ENCODE peak calls at places on chromosomes 7 and 10, in four cellular contexts. A is SK-N-SH, X is K562, L is H1. T is an unnamed sample.

GRCh38 chr7:32222251-32222900 is 152.2 kb upstream of the PDE1C start:
- DNase-seq in X (no peak), A (no peak), L (peak), T (no peak)

GRCh38 chr7:43303740-43304241 is 191.3 kb downstream of the HECW1 start:
- DNase-seq in A (no peak), X (no peak), L (no peak), T (no peak)

GRCh38 chr10:120492366-120492765 is 35.3 kb downstream of the PLPP4 start:
- DNase-seq in A (no peak), X (no peak), L (peak), T (no peak)

GRCh38 chr10:47139121-47139520 is 160.9 kb upstream of the GDF10 start:
- DNase-seq in X (no peak), L (no peak), A (no peak), T (no peak)

GRCh38 chr10:106714734-106715368 is 449.7 kb downstream of the SORCS1 start:
- DNase-seq in X (no peak), L (no peak), A (peak), T (no peak)

GRCh38 chr10:110793128-110793812 is 78.5 kb upstream of the PDCD4 start:
- DNase-seq in L (no peak), A (no peak), X (no peak), T (no peak)

GRCh38 chr10:57696641-57697040 is 571.1 kb downstream of the IPMK start:
- DNase-seq in L (no peak), X (no peak), A (no peak), T (no peak)

GRCh38 chr10:70048309-70048708 is 4.3 kb upstream of the MACROH2A2 start:
- DNase-seq in A (no peak), X (no peak), L (no peak), T (no peak)

GRCh38 chr7:151363182-151363581 is 21.6 kb downstream of the NUB1 start:
- DNase-seq in L (no peak), A (no peak), X (no peak), T (no peak)

GRCh38 chr7:81299272-81299671 is 380.4 kb upstream of the SEMA3C start:
- DNase-seq in X (no peak), L (no peak), A (no peak), T (no peak)

GRCh38 chr7:81256991-81257390 is 338.1 kb upstream of the SEMA3C start:
- DNase-seq in X (no peak), A (no peak), L (no peak), T (peak)

GRCh38 chr7:55871932-55872485 is 9.5 kb upstream of the SEPTIN14 start:
- DNase-seq in L (no peak), X (no peak), A (no peak), T (no peak)

GRCh38 chr10:70571236-70571635 is 31.3 kb downstream of the PRF1 start:
- DNase-seq in L (no peak), X (no peak), A (no peak), T (no peak)

GRCh38 chr10:15262036-15262713 is 93.7 kb upstream of the NMT2 start:
- DNase-seq in L (no peak), X (no peak), A (peak), T (no peak)

GRCh38 chr7:40162516-40162915 is 27.7 kb downstream of the SUGCT start:
- DNase-seq in L (no peak), X (no peak), A (no peak), T (no peak)

GRCh38 chr10:84829121-84829520 is 500.7 kb downstream of the CCSER2 start:
- DNase-seq in X (no peak), A (no peak), L (no peak), T (no peak)

GRCh38 chr7:141071260-141071854 is 2.5 kb upstream of the TMEM178B start:
- DNase-seq in A (peak), X (peak), L (peak), T (peak)

GRCh38 chr10:124093076-124093773 is at the start of gene CHST15:
- DNase-seq in A (peak), X (no peak), L (peak), T (peak)

GRCh38 chr10:4285121-4285520 is 500.1 kb upstream of the KLF6 start:
- DNase-seq in X (no peak), A (no peak), L (no peak), T (no peak)

GRCh38 chr7:6170571-6171531 is 101.6 kb downstream of the CYTH3 start:
- DNase-seq in X (no peak), A (no peak), L (no peak), T (no peak)

GRCh38 chr10:91335147-91335546 is 75.0 kb upstream of the HECTD2 start:
- DNase-seq in X (no peak), L (no peak), A (no peak), T (peak)

GRCh38 chr7:30915751-30916150 is 4.1 kb downstream of the AQP1 start:
- DNase-seq in X (no peak), L (no peak), A (no peak), T (no peak)

GRCh38 chr7:138825049-138825721 is 27.2 kb upstream of the ATP6V0A4 start:
- DNase-seq in A (no peak), X (no peak), L (no peak), T (no peak)

GRCh38 chr7:138829335-138829734 is 31.3 kb upstream of the ATP6V0A4 start:
- DNase-seq in A (no peak), X (no peak), L (no peak), T (no peak)

GRCh38 chr7:138833596-138833995 is 35.6 kb upstream of the ATP6V0A4 start:
- DNase-seq in X (no peak), A (no peak), L (no peak), T (no peak)

GRCh38 chr7:138832966-138833365 is 35.0 kb upstream of the ATP6V0A4 start:
- DNase-seq in L (no peak), A (no peak), X (no peak), T (no peak)

GRCh38 chr7:138828302-138828701 is 30.3 kb upstream of the ATP6V0A4 start:
- DNase-seq in L (no peak), X (no peak), A (no peak), T (no peak)
- TF ChIP-seq TEAD4 in L (no peak), X (no peak), A (no peak), T (no peak)

GRCh38 chr7:108368466-108368865 is 87.8 kb downstream of the NRCAM start:
- DNase-seq in A (no peak), X (no peak), L (no peak), T (no peak)

GRCh38 chr7:108363659-108364058 is 92.6 kb downstream of the NRCAM start:
- DNase-seq in A (no peak), X (no peak), L (no peak), T (no peak)

GRCh38 chr7:108367314-108367713 is 88.9 kb downstream of the NRCAM start:
- DNase-seq in A (no peak), X (no peak), L (no peak), T (no peak)

GRCh38 chr7:108372601-108373000 is 83.6 kb downstream of the NRCAM start:
- DNase-seq in X (no peak), A (no peak), L (no peak), T (no peak)

DNA sequence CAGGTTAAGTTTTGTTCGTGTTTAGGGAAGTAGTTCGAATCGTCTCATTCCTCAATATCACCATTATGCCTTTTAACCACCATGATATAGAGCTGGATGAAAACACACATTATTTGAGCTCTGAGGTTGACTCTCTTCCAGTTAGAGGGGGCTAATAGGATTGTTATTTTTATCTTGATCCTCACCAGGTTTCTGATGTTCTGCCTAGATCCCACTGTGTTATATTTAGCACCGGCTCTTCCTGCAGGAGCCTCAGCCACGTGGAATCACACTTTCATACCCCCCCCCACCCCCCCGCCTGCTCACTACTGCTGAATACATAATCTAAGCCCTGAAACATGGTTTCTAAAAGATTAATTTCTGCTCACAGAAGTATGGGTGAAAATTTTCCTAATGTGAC is 88.3 kb downstream of the NRCAM start:
- DNase-seq in X (peak), L (no peak), A (peak), T (no peak)
- TF ChIP-seq TEAD4 in X (no peak), L (no peak), A (no peak), T (no peak)

DNA sequence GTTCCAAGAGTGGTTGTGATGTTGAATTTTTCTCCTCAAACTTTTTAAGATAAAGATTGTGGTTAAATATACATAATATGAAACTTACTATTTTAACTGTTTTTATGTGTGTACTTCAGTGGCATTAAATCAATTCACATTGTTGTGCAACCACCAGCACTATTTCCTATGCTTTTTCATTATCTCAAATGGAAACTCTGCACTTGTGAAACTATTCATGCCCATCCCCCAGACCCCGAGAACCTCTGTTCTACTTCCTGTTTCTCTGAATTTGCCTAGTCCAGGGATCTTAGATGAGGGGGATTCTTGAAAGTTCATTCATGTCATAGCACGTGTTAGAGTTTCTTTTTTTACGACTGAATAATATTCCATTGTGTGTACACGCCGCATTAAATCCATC is 67.0 kb downstream of the WDR37 start:
- DNase-seq in A (no peak), L (no peak), X (no peak), T (no peak)
- TF ChIP-seq TEAD4 in A (no peak), L (no peak), X (no peak), T (no peak)

GRCh38 chr7:144255471-144255897 is 9.1 kb downstream of the OR2A7 start:
- DNase-seq in A (no peak), L (no peak), X (no peak), T (peak)

GRCh38 chr7:144256112-144256511 is 8.5 kb downstream of the OR2A7 start:
- DNase-seq in L (no peak), X (no peak), A (no peak), T (peak)
- TF ChIP-seq TEAD4 in L (no peak), X (no peak), A (no peak), T (no peak)

GRCh38 chr7:129147723-129148122 is 3.2 kb downstream of the TSPAN33 start:
- DNase-seq in A (no peak), X (no peak), L (no peak), T (no peak)

GRCh38 chr7:129144095-129144833 is at the start of gene TSPAN33:
- DNase-seq in L (peak), X (peak), A (peak), T (peak)

GRCh38 chr7:129146237-129146979 is 1.9 kb downstream of the TSPAN33 start:
- DNase-seq in X (no peak), A (no peak), L (no peak), T (no peak)

GRCh38 chr7:129143724-129144094 is 798 bp upstream of the TSPAN33 start:
- DNase-seq in X (no peak), L (no peak), A (no peak), T (no peak)

DNA sequence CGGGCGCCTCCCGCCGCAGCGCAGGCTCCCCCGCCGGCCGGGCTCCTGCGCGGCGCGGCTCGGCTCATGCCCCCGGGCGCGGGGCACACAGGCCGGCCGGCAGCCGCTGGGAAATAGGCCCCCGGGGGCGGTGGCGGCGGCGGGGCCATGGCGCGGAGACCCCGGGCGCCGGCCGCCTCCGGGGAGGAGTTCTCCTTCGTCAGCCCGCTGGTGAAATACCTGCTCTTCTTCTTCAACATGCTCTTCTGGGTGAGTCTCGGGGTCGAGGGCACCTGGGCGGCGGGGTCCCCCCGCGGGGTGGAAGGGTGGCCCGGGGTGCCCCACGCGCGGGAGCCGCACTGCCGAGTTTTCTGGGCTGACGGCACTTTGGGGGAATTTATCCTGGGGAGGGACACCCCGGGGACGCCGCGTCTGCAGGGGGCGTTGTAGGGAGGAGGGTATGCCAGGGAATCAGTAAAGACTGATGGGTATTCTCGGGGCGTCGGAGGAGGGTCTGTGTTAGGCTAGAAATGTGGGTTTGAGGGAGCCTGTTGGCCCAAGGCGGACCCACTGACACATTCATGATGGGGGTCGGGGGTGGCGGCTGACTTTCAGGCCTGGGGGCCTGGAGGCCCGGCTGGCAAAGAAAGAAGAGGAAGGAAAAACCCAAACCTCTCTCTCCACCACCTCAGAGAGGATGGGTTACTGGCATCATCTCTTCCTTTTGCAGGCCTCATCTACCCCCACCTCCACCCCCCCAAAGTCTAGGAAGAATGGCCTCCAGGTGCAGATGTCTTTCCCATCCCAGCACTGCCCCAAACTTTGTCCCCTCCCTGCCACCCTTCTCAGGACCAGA is 544 bp downstream of the TSPAN33 start:
- DNase-seq in X (no peak), A (no peak), L (no peak), T (no peak)
- TF ChIP-seq TEAD4 in X (no peak), A (no peak), L (no peak), T (no peak)

GRCh38 chr10:128173383-128173782 is 47.2 kb upstream of the MKI67 start:
- DNase-seq in L (no peak), A (no peak), X (no peak), T (no peak)
- TF ChIP-seq TEAD4 in L (no peak), A (no peak), X (no peak), T (no peak)

T was measured in WTC11.